ENCODE peak calls at places on chromosomes 13 and 19, in five cellular contexts. S, Q, Y, R and U are unnamed samples.

GRCh38 chr19:16118489-16119033 is 6.9 kb downstream of the RAB8A start:
- DNase-seq in S (no peak), Q (peak; percentile 97), Y (no peak), R (no peak), U (peak; percentile 89)

GRCh38 chr19:1102407-1103106 is 1.2 kb upstream of the GPX4 start:
- DNase-seq in S (peak; percentile 99), Q (peak; percentile 54), Y (peak; percentile 100), R (peak; percentile 89), U (peak; percentile 84)

GRCh38 chr13:27131202-27131623 is 40.4 kb downstream of the USP12 start:
- DNase-seq in S (no peak), Q (peak; percentile 31), Y (peak; percentile 61), R (no peak), U (peak; percentile 90)

GRCh38 chr19:4097501-4097900 is 26.4 kb downstream of the MAP2K2 start:
- DNase-seq in S (no peak), Q (no peak), Y (no peak), R (no peak), U (no peak)

GRCh38 chr19:18397242-18398202 is at the start of gene LRRC25:
- DNase-seq in S (no peak), Q (peak; percentile 89), Y (no peak), R (no peak), U (no peak)

GRCh38 chr19:15640294-15640903 is at the start of gene CYP4F3:
- DNase-seq in S (no peak), Q (peak; percentile 57), Y (no peak), R (peak; percentile 74), U (no peak)

GRCh38 chr13:97142452-97142851 is 79.7 kb upstream of the MBNL2 start:
- DNase-seq in S (peak; percentile 40), Q (no peak), Y (peak; percentile 49), R (peak; percentile 46), U (no peak)

GRCh38 chr13:44412341-44412935 is 38.8 kb downstream of the SERP2 start:
- DNase-seq in S (peak; percentile 18), Q (no peak), Y (no peak), R (no peak), U (no peak)

GRCh38 chr13:67416047-67416925 is 186.2 kb upstream of the PCDH9 start:
- DNase-seq in S (peak; percentile 63), Q (peak; percentile 29), Y (peak; percentile 81), R (peak; percentile 16), U (no peak)

GRCh38 chr19:48935864-48936263 is 2.4 kb downstream of the DHDH start:
- DNase-seq in S (no peak), Q (no peak), Y (no peak), R (no peak), U (no peak)

GRCh38 chr13:31803327-31803726 is 64.0 kb downstream of the RXFP2 start:
- DNase-seq in S (no peak), Q (peak; percentile 63), Y (no peak), R (no peak), U (no peak)

GRCh38 chr13:76425930-76426329 is 460.3 kb downstream of the KCTD12 start:
- DNase-seq in S (peak; percentile 89), Q (no peak), Y (peak; percentile 93), R (no peak), U (no peak)

GRCh38 chr13:29457299-29457698 is 138.2 kb downstream of the SLC7A1 start:
- DNase-seq in S (peak; percentile 93), Q (no peak), Y (peak; percentile 91), R (no peak), U (no peak)

GRCh38 chr13:99686157-99686572 is 184.9 kb downstream of the TM9SF2 start:
- DNase-seq in S (peak; percentile 4), Q (no peak), Y (peak; percentile 7), R (peak; percentile 66), U (no peak)

GRCh38 chr13:44063467-44063866 is 183.8 kb downstream of the LACC1 start:
- DNase-seq in S (no peak), Q (no peak), Y (no peak), R (no peak), U (no peak)

GRCh38 chr13:107497661-107498060 is 717.7 kb downstream of the LIG4 start:
- DNase-seq in S (no peak), Q (no peak), Y (no peak), R (no peak), U (no peak)

GRCh38 chr13:28324181-28324789 is 170.6 kb downstream of the FLT1 start:
- DNase-seq in S (peak; percentile 82), Q (peak; percentile 82), Y (peak; percentile 82), R (peak; percentile 53), U (peak; percentile 22)

GRCh38 chr13:45258339-45258685 is 57.5 kb upstream of the KCTD4 start:
- DNase-seq in S (peak; percentile 47), Q (no peak), Y (no peak), R (no peak), U (no peak)

GRCh38 chr19:13693933-13694332 is 70.4 kb upstream of the MRI1 start:
- DNase-seq in S (no peak), Q (no peak), Y (no peak), R (no peak), U (no peak)

GRCh38 chr13:20711301-20712044 is 8.0 kb downstream of the IL17D start:
- DNase-seq in S (no peak), Q (peak; percentile 35), Y (peak; percentile 33), R (no peak), U (no peak)
- TF ChIP-seq CTCF in S (peak; percentile 17), Q (no peak), Y (no peak), R (no peak), U (no peak)

DNA sequence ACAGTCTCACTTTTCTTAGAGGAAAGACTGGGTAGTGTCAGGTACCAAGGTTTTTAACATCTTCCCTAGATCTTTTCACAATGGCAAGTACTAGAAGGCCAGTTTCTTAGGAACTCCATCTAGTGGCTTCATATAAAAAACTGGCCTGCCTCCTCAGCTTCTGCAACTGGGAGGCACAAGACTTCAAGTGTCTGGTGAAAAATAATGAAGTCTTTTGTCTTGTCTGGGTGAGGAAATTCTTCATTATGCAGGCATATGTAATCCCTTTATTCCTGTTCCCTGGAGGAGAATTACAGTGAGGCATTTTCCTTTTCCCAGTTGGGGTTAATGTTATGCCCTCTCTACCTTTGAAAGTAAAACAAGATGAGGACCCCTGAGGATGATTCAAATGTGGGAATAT is 300.5 kb downstream of the NALCN start:
- DNase-seq in S (peak; percentile 3), Q (peak; percentile 4), Y (peak; percentile 26), R (no peak), U (no peak)
- TF ChIP-seq CTCF in S (peak; percentile 19), Q (no peak), Y (peak; percentile 20), R (no peak), U (peak; percentile 14)

GRCh38 chr13:46529509-46529908 is 23.5 kb upstream of the LRCH1 start:
- DNase-seq in S (no peak), Q (no peak), Y (no peak), R (no peak), U (peak; percentile 9)
- TF ChIP-seq CTCF in S (no peak), Q (no peak), Y (no peak), R (no peak), U (no peak)

GRCh38 chr13:68810660-68811059 is 1297.0 kb upstream of the ATXN8OS start:
- DNase-seq in S (no peak), Q (peak; percentile 12), Y (no peak), R (no peak), U (no peak)
- TF ChIP-seq CTCF in S (no peak), Q (peak; percentile 24), Y (no peak), R (no peak), U (no peak)

GRCh38 chr19:2274937-2275535 is 6.9 kb downstream of the PEAK3 start:
- DNase-seq in S (peak; percentile 76), Q (peak; percentile 73), Y (peak; percentile 77), R (peak; percentile 62), U (no peak)
- TF ChIP-seq CTCF in S (peak; percentile 65), Q (peak; percentile 17), Y (peak; percentile 79), R (peak; percentile 54), U (peak; percentile 49)

GRCh38 chr19:50058425-50058824 is 32.6 kb downstream of the ZNF473 start:
- DNase-seq in S (no peak), Q (no peak), Y (no peak), R (no peak), U (no peak)

GRCh38 chr19:50060107-50060506 is 34.3 kb downstream of the ZNF473 start:
- DNase-seq in S (no peak), Q (no peak), Y (no peak), R (no peak), U (no peak)

GRCh38 chr19:50053119-50053518 is 27.3 kb downstream of the ZNF473 start:
- DNase-seq in S (no peak), Q (no peak), Y (no peak), R (no peak), U (no peak)

GRCh38 chr19:50061650-50062049 is 35.8 kb downstream of the ZNF473 start:
- DNase-seq in S (no peak), Q (no peak), Y (no peak), R (no peak), U (no peak)

GRCh38 chr19:50059045-50059444 is 33.2 kb downstream of the ZNF473 start:
- DNase-seq in S (no peak), Q (no peak), Y (no peak), R (no peak), U (no peak)
- TF ChIP-seq CTCF in S (no peak), Q (no peak), Y (no peak), R (no peak), U (no peak)

DNA sequence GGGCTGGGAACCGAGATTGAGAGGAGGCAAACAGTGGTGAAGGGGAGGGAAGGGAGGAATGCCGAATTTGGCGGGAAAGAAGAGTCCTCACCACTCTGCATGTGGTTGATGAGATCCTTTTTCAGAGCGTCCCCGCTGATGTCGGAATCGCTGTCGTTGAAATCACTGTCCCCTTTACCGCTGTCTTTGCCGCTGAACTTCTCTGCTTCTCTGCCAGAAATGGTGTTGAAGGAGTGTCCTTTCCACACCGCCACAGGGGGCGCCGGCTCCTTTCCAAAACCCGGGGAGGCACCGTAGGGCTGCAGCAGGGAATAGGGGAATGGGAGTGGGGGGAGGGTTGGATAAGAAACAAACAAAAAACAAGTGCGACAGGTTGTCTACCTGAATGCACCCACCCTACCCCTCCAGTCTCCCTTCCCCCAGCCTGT is 3.1 kb downstream of the PCDH8 start:
- DNase-seq in S (no peak), Q (peak; percentile 9), Y (no peak), R (no peak), U (no peak)
- TF ChIP-seq CTCF in S (no peak), Q (no peak), Y (no peak), R (no peak), U (peak; percentile 31)

GRCh38 chr19:45498411-45499195 is at the start of gene PPM1N:
- DNase-seq in S (no peak), Q (peak; percentile 27), Y (peak; percentile 28), R (no peak), U (peak; percentile 86)
- TF ChIP-seq CTCF in S (no peak), Q (no peak), Y (no peak), R (no peak), U (peak; percentile 11)

GRCh38 chr19:5664515-5664914 is 15.8 kb downstream of the MICOS13 start:
- DNase-seq in S (no peak), Q (no peak), Y (no peak), R (no peak), U (no peak)

GRCh38 chr19:5667751-5668271 is 12.5 kb downstream of the MICOS13 start:
- DNase-seq in S (no peak), Q (no peak), Y (no peak), R (no peak), U (no peak)

GRCh38 chr19:5666921-5667610 is 13.2 kb downstream of the MICOS13 start:
- DNase-seq in S (no peak), Q (no peak), Y (no peak), R (no peak), U (no peak)

GRCh38 chr19:5663904-5664303 is 16.4 kb downstream of the MICOS13 start:
- DNase-seq in S (no peak), Q (no peak), Y (no peak), R (no peak), U (no peak)

GRCh38 chr19:5665781-5666513 is 14.4 kb downstream of the MICOS13 start:
- DNase-seq in S (peak; percentile 58), Q (no peak), Y (peak; percentile 75), R (no peak), U (no peak)
- TF ChIP-seq CTCF in S (peak; percentile 23), Q (no peak), Y (peak; percentile 41), R (no peak), U (peak; percentile 9)